ENCODE peak calls at places on chromosomes 3 and 15, in eight cellular contexts. E is tibial nerve, G is adrenal gland, N is uterus, Y is ovary, Z is A549, C is sigmoid colon, M is Peyer's patch. S is an unnamed sample.

GRCh38 chr15:40085225-40085624 is 23.5 kb downstream of the BMF start:
- DNase-seq in E (no peak), G (no peak), N (no peak), Y (no peak), Z (no peak), C (no peak), M (no peak), S (no peak)

GRCh38 chr3:22474706-22475470 is 723.9 kb upstream of the ZNF385D start:
- DNase-seq in E (no peak), G (no peak), N (no peak), Y (no peak), Z (no peak), C (no peak), M (no peak), S (peak)

GRCh38 chr3:158167737-158168469 is 58.0 kb downstream of the RSRC1 start:
- DNase-seq in E (no peak), G (peak), N (no peak), Y (no peak), Z (peak), C (no peak), M (no peak), S (no peak)

GRCh38 chr3:105584351-105584790 is 217.7 kb downstream of the ALCAM start:
- DNase-seq in E (no peak), G (no peak), N (no peak), Y (no peak), Z (no peak), C (no peak), M (no peak), S (no peak)

GRCh38 chr15:54840999-54841398 is 355.7 kb downstream of the RSL24D1 start:
- DNase-seq in E (no peak), G (no peak), N (no peak), Y (no peak), Z (no peak), C (no peak), M (no peak), S (no peak)

GRCh38 chr15:73908030-73908821 is 18.0 kb upstream of the LOXL1 start:
- DNase-seq in E (peak), G (peak), N (peak), Y (peak), Z (peak), C (peak), M (peak), S (peak)

GRCh38 chr15:42964476-42964875 is 43.9 kb upstream of the TTBK2 start:
- DNase-seq in E (no peak), G (peak), N (no peak), Y (no peak), Z (no peak), C (no peak), M (no peak), S (no peak)

GRCh38 chr3:57169872-57170623 is 4.9 kb upstream of the IL17RD start:
- DNase-seq in E (peak), G (peak), N (peak), Y (peak), Z (peak), C (peak), M (peak), S (peak)

GRCh38 chr3:176873261-176873660 is 324.0 kb downstream of the TBL1XR1 start:
- DNase-seq in E (no peak), G (no peak), N (no peak), Y (no peak), Z (no peak), C (no peak), M (no peak), S (no peak)

GRCh38 chr3:39125837-39126500 is 18.5 kb downstream of the TTC21A start:
- DNase-seq in E (no peak), G (no peak), N (no peak), Y (no peak), Z (no peak), C (peak), M (peak), S (no peak)

GRCh38 chr15:81163961-81164800 is 30.1 kb downstream of the CFAP161 start:
- DNase-seq in E (no peak), G (no peak), N (no peak), Y (no peak), Z (no peak), C (no peak), M (no peak), S (no peak)

GRCh38 chr3:69282191-69282590 is 103.7 kb downstream of the FRMD4B start:
- DNase-seq in E (no peak), G (no peak), N (no peak), Y (no peak), Z (no peak), C (no peak), M (no peak), S (no peak)

GRCh38 chr3:149151843-149152242 is 22.4 kb downstream of the HPS3 start:
- DNase-seq in E (no peak), G (no peak), N (no peak), Y (no peak), Z (no peak), C (no peak), M (no peak), S (no peak)

GRCh38 chr15:39801641-39802309 is 19.1 kb upstream of the FSIP1 start:
- DNase-seq in E (no peak), G (no peak), N (no peak), Y (no peak), Z (peak), C (no peak), M (no peak), S (no peak)

GRCh38 chr15:60006203-60006782 is 2.2 kb downstream of the FOXB1 start:
- DNase-seq in E (no peak), G (peak), N (no peak), Y (no peak), Z (no peak), C (no peak), M (peak), S (no peak)

GRCh38 chr3:150602426-150603089 is 563 bp upstream of the SELENOT start:
- DNase-seq in E (no peak), G (no peak), N (no peak), Y (no peak), Z (no peak), C (no peak), M (no peak), S (no peak)

GRCh38 chr15:68682906-68683490 is 104.2 kb downstream of the CORO2B start:
- DNase-seq in E (no peak), G (no peak), N (no peak), Y (no peak), Z (no peak), C (peak), M (no peak), S (peak)

GRCh38 chr15:79629687-79630086 is 197.6 kb downstream of the MINAR1 start:
- DNase-seq in E (no peak), G (peak), N (no peak), Y (no peak), Z (no peak), C (no peak), M (no peak), S (no peak)

GRCh38 chr3:136840252-136840651 is 21.3 kb downstream of the SLC35G2 start:
- DNase-seq in E (no peak), G (peak), N (no peak), Y (no peak), Z (no peak), C (no peak), M (no peak), S (no peak)

GRCh38 chr3:188807002-188807401 is 364.8 kb upstream of the TPRG1 start:
- DNase-seq in E (no peak), G (no peak), N (no peak), Y (no peak), Z (no peak), C (no peak), M (no peak), S (no peak)

GRCh38 chr3:85864896-85865295 is 906.1 kb downstream of the CADM2 start:
- DNase-seq in E (no peak), G (no peak), N (no peak), Y (no peak), Z (no peak), C (no peak), M (no peak), S (no peak)

GRCh38 chr15:49439678-49440375 is 16.8 kb downstream of the FGF7 start:
- DNase-seq in E (no peak), G (no peak), N (no peak), Y (no peak), Z (no peak), C (no peak), M (no peak), S (no peak)

GRCh38 chr3:13391308-13391707 is 28.8 kb downstream of the NUP210 start:
- DNase-seq in E (no peak), G (no peak), N (no peak), Y (no peak), Z (no peak), C (no peak), M (no peak), S (no peak)

GRCh38 chr15:66692808-66693596 is 9.0 kb upstream of the SMAD6 start:
- DNase-seq in E (no peak), G (no peak), N (no peak), Y (no peak), Z (no peak), C (no peak), M (no peak), S (no peak)

GRCh38 chr3:178203650-178204049 is 332.6 kb upstream of the KCNMB2 start:
- DNase-seq in E (no peak), G (no peak), N (no peak), Y (no peak), Z (no peak), C (no peak), M (no peak), S (no peak)

GRCh38 chr15:58515807-58516206 is 84.0 kb downstream of the LIPC start:
- DNase-seq in E (no peak), G (no peak), N (no peak), Y (no peak), Z (no peak), C (no peak), M (no peak), S (no peak)

GRCh38 chr3:142209655-142210054 is 15.7 kb downstream of the GK5 start:
- DNase-seq in E (peak), G (peak), N (peak), Y (peak), Z (no peak), C (peak), M (no peak), S (no peak)

DNA sequence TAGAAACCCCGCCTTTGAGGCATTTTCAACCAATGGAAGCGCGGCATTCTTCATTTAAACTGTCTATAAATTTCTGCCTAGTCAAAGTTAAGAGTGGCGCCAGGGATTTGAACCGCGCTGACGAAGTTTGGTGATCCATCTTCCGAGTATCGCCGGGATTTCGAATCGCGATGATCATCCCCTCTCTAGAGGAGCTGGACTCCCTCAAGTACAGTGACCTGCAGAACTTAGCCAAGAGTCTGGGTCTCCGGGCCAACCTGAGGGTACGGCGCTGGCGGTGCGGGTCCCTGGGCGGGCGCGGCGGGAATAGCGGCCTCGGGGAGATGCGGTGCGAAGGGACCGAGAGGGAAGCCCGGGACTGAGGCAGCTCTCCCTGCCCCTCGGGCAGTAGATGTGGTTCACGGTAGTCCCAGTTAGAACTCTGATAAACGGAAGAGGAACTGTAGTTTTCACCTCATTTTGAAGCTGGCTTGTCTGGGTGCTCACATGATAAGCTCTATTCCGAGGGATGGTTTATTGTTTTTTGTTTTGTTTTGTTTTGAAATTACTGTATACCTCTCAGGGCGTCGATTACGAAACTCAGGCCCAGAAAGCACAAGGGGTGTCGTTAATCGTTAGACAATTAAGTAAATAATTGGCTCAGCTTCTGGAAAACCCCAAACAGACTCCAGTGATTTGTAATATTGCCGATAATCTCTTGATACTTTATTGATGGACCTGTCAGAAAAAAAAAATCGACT is at the start of gene NUSAP1:
- DNase-seq in E (no peak), G (no peak), N (no peak), Y (no peak), Z (peak), C (no peak), M (no peak), S (no peak)
- TF ChIP-seq POLR2A in E (no peak), G (peak), N (no peak), Y (no peak), Z (peak), C (no peak), M (peak), S (no peak)

DNA sequence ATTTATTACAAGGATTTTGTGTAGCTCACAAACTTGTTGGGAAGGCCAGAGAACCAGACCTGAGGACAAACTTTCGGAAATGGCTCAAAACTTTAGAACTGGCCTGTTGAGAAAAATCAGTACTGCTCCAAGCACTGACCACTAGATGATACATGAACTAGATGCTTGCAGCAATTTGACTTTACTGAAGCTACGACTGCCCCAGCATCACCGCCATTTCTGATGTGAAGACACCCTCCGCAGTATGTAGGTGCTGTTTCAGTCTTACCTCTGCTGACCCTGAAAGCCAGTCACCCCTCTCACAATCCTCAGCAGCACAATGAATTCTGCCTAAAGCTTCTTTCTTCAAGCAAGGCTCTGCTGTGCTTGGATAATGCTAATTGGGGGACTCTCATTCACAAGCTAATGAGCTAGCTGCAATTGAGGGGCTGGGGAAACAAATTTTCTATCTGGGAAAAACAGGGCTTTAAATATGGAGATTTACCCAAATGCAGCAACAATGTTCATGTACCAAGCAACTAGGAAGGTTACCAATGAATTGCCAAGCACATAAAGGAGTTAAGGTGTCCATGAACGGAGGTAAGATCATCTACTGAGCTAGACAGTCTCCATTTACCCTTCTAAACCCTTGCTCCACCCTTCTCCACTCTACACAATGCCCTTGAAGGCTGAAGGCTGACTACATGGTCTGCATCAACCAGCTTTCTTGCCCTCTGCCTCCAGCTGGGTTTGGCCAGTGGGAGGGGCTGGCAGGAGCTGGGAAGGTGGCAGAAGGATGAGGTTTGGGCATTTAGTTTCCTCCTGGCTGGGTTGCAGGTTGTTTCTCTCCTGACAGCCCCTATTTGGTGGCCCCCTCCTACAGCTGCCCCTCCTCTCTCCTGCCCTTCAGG is 53.2 kb upstream of the FSTL1 start:
- DNase-seq in E (no peak), G (no peak), N (no peak), Y (no peak), Z (no peak), C (no peak), M (no peak), S (no peak)
- H3K4me3 ChIP-seq in E (no peak), G (no peak), N (no peak), Y (no peak), Z (no peak), C (no peak), M (no peak), S (no peak)

DNA sequence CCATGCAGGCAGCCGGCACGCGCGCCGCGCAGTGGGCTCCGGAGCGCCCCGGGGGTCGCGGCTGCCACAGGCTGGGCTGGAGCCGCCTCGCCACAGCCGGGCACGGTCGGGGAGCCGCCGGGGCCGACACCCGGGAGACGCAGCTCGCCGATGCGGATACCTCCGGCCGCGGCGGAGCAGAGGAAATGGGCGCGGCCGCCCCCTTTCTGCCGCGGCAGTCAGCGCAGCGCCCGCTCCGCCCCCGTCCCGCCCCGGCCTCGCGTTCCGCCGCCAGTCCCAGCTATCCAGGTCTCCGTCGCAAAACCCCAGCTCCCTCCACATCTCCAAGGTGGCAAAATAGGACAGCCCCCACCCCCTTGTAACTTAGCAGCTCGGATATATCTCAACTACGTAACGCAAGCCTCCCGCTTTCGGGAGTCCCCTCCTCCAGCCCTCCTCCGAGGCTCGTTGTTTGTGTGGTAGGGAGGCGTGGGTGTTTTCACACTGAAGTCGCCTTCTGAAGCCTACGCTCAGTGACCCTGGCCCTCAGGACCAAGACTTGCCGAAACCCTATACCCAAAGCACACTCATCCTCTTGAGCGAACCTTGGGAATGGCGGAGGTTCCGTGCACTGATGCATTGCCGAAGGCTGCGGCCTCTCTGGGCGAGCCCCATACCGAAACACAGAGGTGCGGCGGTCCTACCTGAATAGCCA is at the start of gene SH3BP5:
- DNase-seq in E (peak), G (peak), N (peak), Y (peak), Z (peak), C (peak), M (peak), S (peak)
- TF ChIP-seq POLR2A in E (peak), G (peak), N (no peak), Y (peak), Z (peak), C (no peak), M (no peak), S (no peak)

GRCh38 chr15:75449585-75450306 is 1.7 kb downstream of the SIN3A start:
- DNase-seq in E (no peak), G (peak), N (no peak), Y (peak), Z (no peak), C (no peak), M (no peak), S (peak)
- H3K4me3 ChIP-seq in E (peak), G (no peak), N (peak), Y (peak), Z (peak), C (peak), M (peak), S (no peak)

GRCh38 chr3:191328963-191329653 is at the start of gene CCDC50:
- DNase-seq in E (peak), G (peak), N (peak), Y (peak), Z (peak), C (peak), M (peak), S (peak)
- TF ChIP-seq POLR2A in E (no peak), G (peak), N (peak), Y (peak), Z (peak), C (peak), M (peak), S (no peak)

DNA sequence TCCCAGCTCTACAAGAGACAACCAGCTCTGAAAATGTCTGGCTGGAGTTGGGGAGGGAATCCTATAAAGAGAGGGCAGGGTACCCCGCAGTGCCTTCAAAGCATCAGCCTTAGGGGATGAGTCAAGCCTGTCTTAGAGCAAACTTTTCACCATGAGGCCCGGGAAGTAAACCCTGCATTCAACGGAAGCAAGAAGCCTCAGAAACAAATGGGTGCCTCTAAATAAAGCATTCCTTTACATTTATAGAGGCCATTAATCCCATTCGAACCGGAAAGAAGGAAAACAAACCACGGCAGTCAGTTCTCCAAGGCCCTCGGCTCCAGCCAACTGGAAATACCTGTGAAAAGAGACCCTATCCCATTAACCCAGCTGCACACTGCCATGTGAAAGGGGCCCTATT is 4.4 kb downstream of the ITGB5 start:
- DNase-seq in E (no peak), G (no peak), N (no peak), Y (no peak), Z (no peak), C (peak), M (no peak), S (no peak)
- H3K4me3 ChIP-seq in E (no peak), G (no peak), N (no peak), Y (no peak), Z (no peak), C (no peak), M (no peak), S (no peak)

DNA sequence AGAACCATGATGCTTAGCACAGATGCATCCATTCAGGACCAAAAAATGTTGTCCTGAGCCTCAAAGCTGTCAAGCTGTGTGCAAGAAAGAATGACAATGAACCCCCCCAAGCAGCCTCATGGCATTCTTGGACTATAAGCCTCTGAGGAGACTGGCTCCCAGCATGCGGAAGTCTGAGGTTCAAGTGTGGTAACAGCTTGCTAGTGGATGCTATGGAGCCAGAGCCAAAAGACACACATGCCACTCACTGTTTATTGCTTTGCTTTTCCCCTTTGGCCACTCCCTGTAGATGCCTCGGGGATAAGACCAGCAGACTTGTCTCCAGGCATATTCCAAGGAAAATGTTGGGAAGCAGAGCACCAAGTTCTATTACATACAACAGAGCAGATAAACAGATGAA is 38.1 kb upstream of the SNRK start:
- DNase-seq in E (no peak), G (no peak), N (no peak), Y (no peak), Z (no peak), C (no peak), M (no peak), S (no peak)
- TF ChIP-seq POLR2A in E (no peak), G (no peak), N (no peak), Y (no peak), Z (no peak), C (no peak), M (no peak), S (no peak)